ENCODE peak calls at places on chromosomes 11 and 22, in six cellular contexts. P is fibroblast of lung, J is AG10803, E is BJ, I is kidney epithelial cell, C is HCT116. K is an unnamed sample.

GRCh38 chr22:26953380-26953807 is 296.0 kb downstream of the MIAT start:
- DNase-seq in P (no peak), J (no peak), E (no peak), I (no peak), C (no peak), K (no peak)

GRCh38 chr11:32172771-32173170 is 81.9 kb downstream of the RCN1 start:
- DNase-seq in P (peak), J (peak), E (no peak), I (no peak), C (no peak), K (no peak)

GRCh38 chr11:123561046-123561781 is 93.2 kb downstream of the SCN3B start:
- DNase-seq in P (no peak), J (peak), E (no peak), I (no peak), C (no peak), K (no peak)

GRCh38 chr22:23258826-23259170 is 78.5 kb downstream of the BCR start:
- DNase-seq in P (no peak), J (no peak), E (no peak), I (no peak), C (no peak), K (no peak)

GRCh38 chr11:2796091-2796490 is 89.5 kb downstream of the CDKN1C start:
- DNase-seq in P (no peak), J (no peak), E (no peak), I (no peak), C (no peak), K (no peak)

GRCh38 chr11:111305403-111305802 is 7.1 kb downstream of the POU2AF3 start:
- DNase-seq in P (no peak), J (no peak), E (no peak), I (no peak), C (no peak), K (no peak)

GRCh38 chr11:46906596-46906995 is 11.8 kb downstream of the LRP4 start:
- DNase-seq in P (no peak), J (no peak), E (no peak), I (no peak), C (no peak), K (no peak)

GRCh38 chr11:33999393-33999792 is 52.1 kb upstream of the CAPRIN1 start:
- DNase-seq in P (no peak), J (no peak), E (no peak), I (no peak), C (no peak), K (no peak)

GRCh38 chr22:48318173-48318572 is 1509.5 kb downstream of the BRD1 start:
- DNase-seq in P (no peak), J (no peak), E (no peak), I (no peak), C (no peak), K (no peak)

GRCh38 chr11:94672636-94673035 is 95.5 kb upstream of the AMOTL1 start:
- DNase-seq in P (no peak), J (no peak), E (no peak), I (no peak), C (no peak), K (no peak)

GRCh38 chr22:45603631-45604030 is 68.0 kb upstream of the ATXN10 start:
- DNase-seq in P (no peak), J (no peak), E (no peak), I (no peak), C (no peak), K (no peak)

GRCh38 chr22:33909906-33910305 is 10.4 kb downstream of the LARGE1 start:
- DNase-seq in P (no peak), J (peak), E (no peak), I (no peak), C (no peak), K (no peak)

GRCh38 chr11:100830978-100831732 is 144.1 kb downstream of the ARHGAP42 start:
- DNase-seq in P (peak), J (peak), E (no peak), I (peak), C (no peak), K (no peak)

GRCh38 chr11:798093-798713 is at the start of gene SLC25A22:
- DNase-seq in P (peak), J (peak), E (no peak), I (no peak), C (no peak), K (no peak)

GRCh38 chr11:122747358-122747757 is 90.9 kb upstream of the CRTAM start:
- DNase-seq in P (peak), J (no peak), E (no peak), I (no peak), C (no peak), K (no peak)

GRCh38 chr11:665707-666281 is 28.7 kb downstream of the DRD4 start:
- DNase-seq in P (peak), J (peak), E (peak), I (no peak), C (no peak), K (peak)

GRCh38 chr22:46150615-46151423 is 493 bp downstream of the PPARA start:
- DNase-seq in P (no peak), J (no peak), E (no peak), I (no peak), C (no peak), K (no peak)

GRCh38 chr22:45882881-45883810 is 93.8 kb downstream of the WNT7B start:
- DNase-seq in P (no peak), J (no peak), E (no peak), I (no peak), C (no peak), K (no peak)

GRCh38 chr22:48703265-48703941 is 1124.3 kb downstream of the BRD1 start:
- DNase-seq in P (no peak), J (no peak), E (no peak), I (no peak), C (no peak), K (no peak)

GRCh38 chr11:66183581-66184048 is 84.8 kb upstream of the RAB1B start:
- DNase-seq in P (no peak), J (peak), E (no peak), I (no peak), C (no peak), K (no peak)

GRCh38 chr22:30210235-30210831 is 36.2 kb downstream of the LIF start:
- DNase-seq in P (peak), J (no peak), E (no peak), I (peak), C (peak), K (no peak)

GRCh38 chr22:42708393-42708792 is 12.3 kb downstream of the A4GALT start:
- DNase-seq in P (no peak), J (no peak), E (no peak), I (no peak), C (no peak), K (no peak)

GRCh38 chr11:57453543-57454177 is 6.7 kb upstream of the RTN4RL2 start:
- DNase-seq in P (no peak), J (no peak), E (no peak), I (no peak), C (no peak), K (no peak)

GRCh38 chr11:62560566-62561103 is 13.1 kb downstream of the EEF1G start:
- DNase-seq in P (peak), J (peak), E (peak), I (peak), C (peak), K (peak)

GRCh38 chr11:96055706-96056387 is 131.9 kb upstream of the MTMR2 start:
- DNase-seq in P (peak), J (peak), E (no peak), I (no peak), C (no peak), K (no peak)

GRCh38 chr11:116202922-116203321 is 569.9 kb downstream of the BUD13 start:
- DNase-seq in P (no peak), J (no peak), E (no peak), I (no peak), C (no peak), K (no peak)

GRCh38 chr11:20164152-20164551 is 3.9 kb upstream of the DBX1 start:
- DNase-seq in P (no peak), J (no peak), E (no peak), I (no peak), C (no peak), K (no peak)

GRCh38 chr22:23137905-23138520 is 3.8 kb downstream of the RSPH14 start:
- DNase-seq in P (no peak), J (no peak), E (no peak), I (no peak), C (no peak), K (no peak)

GRCh38 chr11:117597083-117597482 is 199.9 kb downstream of the DSCAML1 start:
- DNase-seq in P (peak), J (peak), E (no peak), I (no peak), C (peak), K (no peak)

GRCh38 chr22:48856308-48856615 is 971.4 kb downstream of the BRD1 start:
- DNase-seq in P (no peak), J (no peak), E (no peak), I (no peak), C (no peak), K (no peak)

GRCh38 chr22:39236321-39237275 is 8.2 kb downstream of the PDGFB start:
- DNase-seq in P (no peak), J (no peak), E (no peak), I (no peak), C (no peak), K (no peak)

GRCh38 chr11:848380-848931 is 5.8 kb downstream of the TSPAN4 start:
- DNase-seq in P (no peak), J (no peak), E (no peak), I (no peak), C (no peak), K (no peak)

GRCh38 chr11:133078591-133079179 is 453.6 kb downstream of the OPCML start:
- DNase-seq in P (peak), J (peak), E (no peak), I (no peak), C (no peak), K (no peak)

GRCh38 chr22:48576333-48577013 is 1251.2 kb downstream of the BRD1 start:
- DNase-seq in P (no peak), J (peak), E (no peak), I (no peak), C (no peak), K (no peak)

GRCh38 chr11:70628881-70629844 is 230.8 kb downstream of the CTTN start:
- DNase-seq in P (no peak), J (no peak), E (no peak), I (no peak), C (no peak), K (no peak)

GRCh38 chr22:30887861-30888260 is 80.7 kb downstream of the MORC2 start:
- DNase-seq in P (no peak), J (no peak), E (no peak), I (no peak), C (no peak), K (no peak)

GRCh38 chr11:2131371-2132228 is 7.6 kb downstream of the IGF2 start:
- DNase-seq in P (no peak), J (no peak), E (no peak), I (no peak), C (no peak), K (no peak)

GRCh38 chr11:126732981-126733380 is 267.6 kb downstream of the KIRREL3 start:
- DNase-seq in P (no peak), J (no peak), E (no peak), I (no peak), C (no peak), K (no peak)

GRCh38 chr11:45110562-45110961 is 35.9 kb upstream of the PRDM11 start:
- DNase-seq in P (peak), J (peak), E (no peak), I (no peak), C (peak), K (peak)

GRCh38 chr11:45109400-45109799 is 37.0 kb upstream of the PRDM11 start:
- DNase-seq in P (no peak), J (no peak), E (no peak), I (no peak), C (no peak), K (no peak)

GRCh38 chr11:45108070-45109064 is 38.1 kb upstream of the PRDM11 start:
- DNase-seq in P (no peak), J (no peak), E (no peak), I (no peak), C (no peak), K (no peak)

DNA sequence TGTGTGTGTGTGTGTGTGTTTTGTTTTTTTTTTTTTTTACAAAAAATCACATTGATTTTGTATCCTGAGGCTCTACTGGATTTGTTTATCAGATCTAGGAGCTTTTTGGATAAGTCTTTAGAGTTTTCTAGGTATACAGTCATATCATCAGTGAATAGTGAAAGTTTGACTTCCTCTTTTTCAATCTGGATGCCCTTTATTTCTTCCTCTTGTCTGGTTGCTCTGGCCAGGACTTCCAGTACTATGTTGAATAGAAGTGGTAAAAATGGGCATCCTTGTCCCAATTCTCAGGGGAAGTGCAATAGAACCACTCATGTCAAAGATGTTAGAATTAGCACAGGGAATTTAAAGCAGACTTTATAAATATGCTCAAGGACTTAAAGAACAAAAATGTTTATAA is 32.6 kb upstream of the PRDM11 start:
- DNase-seq in P (no peak), J (no peak), E (no peak), I (no peak), C (no peak), K (no peak)
- TF ChIP-seq CTCF in P (no peak), J (no peak), E (no peak), I (no peak), C (no peak), K (no peak)

DNA sequence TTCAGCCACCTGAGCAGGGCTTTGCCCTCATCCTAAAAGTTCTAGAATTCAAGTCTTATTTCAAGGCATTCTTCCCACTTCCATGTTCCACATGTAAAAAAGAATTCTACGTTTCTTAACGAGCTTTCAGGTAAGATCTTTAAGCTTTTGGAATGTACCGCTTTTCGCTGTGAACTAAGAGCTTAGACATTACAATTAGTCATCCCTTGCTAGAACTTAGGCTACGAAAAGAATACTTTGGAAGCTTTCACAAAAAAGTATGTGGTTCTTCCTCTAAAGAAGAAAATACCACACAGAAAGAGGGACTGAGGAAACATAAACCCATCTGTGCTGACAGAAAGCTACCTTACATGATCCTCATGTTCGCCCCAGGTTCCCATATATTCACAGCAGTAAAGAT is 1.9 kb downstream of the NUMA1 start:
- DNase-seq in P (no peak), J (peak), E (no peak), I (no peak), C (no peak), K (no peak)
- H3K4me3 ChIP-seq in P (no peak), J (no peak), E (no peak), I (peak), C (peak), K (no peak)

GRCh38 chr22:37126882-37127281 is 17.4 kb upstream of the TMPRSS6 start:
- DNase-seq in P (no peak), J (no peak), E (no peak), I (no peak), C (no peak), K (no peak)
- TF ChIP-seq CTCF in P (peak), J (peak), E (peak), I (peak), C (peak), K (peak)

DNA sequence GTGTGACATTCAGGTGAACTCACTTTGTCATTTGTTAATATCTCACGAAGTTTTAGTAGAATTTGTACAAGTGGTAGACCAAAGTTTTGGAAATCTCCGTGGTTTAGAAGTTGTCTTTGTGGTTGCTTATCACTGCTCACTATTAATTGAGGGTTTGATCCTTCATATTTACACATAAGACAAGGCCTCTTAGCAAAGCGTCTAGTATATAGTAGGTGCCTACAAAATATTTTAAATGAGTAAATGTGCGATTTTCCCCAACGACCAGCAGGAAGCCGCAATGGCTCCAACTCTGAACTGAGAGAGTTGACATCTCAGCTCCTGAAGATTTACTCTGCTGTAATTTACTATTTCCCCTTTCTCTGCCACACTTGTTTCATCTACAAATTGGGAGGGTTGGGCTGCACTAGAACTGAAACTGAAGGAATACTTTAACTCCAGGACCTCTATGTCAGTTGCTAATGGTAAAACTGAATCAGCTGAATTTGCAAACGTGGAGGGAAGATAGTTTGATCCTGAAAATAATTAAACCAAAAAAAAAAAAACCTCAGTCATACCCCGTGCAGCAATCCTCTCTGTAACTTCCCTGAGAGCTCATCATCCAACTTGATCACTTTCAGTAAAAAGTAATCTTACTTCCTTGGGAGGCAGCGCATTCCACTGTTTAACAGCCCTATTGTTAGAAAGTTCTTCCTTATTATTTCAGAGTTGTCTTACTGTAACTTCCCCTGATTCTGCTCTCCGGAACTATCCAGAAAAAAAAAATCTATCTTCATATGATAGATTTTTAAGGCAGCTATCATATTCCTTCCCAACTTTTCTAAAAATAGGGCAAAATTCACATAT is 1.3 kb upstream of the SBF2 start:
- DNase-seq in P (no peak), J (peak), E (no peak), I (no peak), C (no peak), K (no peak)
- H3K4me3 ChIP-seq in P (peak), J (peak), E (peak), I (no peak), C (peak), K (peak)

DNA sequence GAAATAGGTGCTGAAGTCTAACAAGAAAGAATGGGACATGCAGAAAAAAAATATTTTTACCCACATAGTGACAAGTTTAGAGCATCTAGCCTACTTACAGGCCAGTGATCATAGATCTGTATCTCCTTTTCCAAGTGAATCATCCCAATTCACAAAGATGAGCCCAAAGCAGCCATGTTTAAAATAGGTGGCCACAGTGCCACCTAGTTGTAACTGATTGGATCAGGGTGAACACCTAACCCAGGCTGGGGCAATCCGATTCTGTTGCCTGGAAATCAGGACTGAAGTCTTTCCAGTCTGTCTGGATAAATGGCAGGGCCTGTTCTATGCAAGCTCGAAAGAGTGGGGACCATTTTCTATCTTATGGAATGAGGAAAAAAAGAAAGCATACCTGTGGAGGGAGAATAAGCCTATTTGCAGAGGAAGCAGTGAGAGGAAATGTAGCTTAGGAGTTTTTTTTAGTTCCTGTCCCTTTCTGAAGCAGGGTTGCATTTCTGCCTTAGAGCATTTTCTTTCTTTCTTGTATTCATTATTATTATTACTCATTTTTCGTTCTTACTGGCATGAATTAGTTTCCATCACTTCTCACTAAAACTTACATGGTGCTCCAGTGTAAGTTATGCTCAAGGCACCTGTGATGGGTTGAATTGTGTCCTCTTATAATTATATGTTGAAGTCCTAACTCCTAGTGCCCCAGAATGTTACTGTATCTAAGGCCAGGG is 113.2 kb upstream of the RAG2 start:
- DNase-seq in P (no peak), J (no peak), E (no peak), I (no peak), C (no peak), K (no peak)
- TF ChIP-seq CTCF in P (no peak), J (no peak), E (no peak), I (peak), C (no peak), K (no peak)

GRCh38 chr11:86116996-86117705 is 48.3 kb upstream of the PICALM start:
- DNase-seq in P (no peak), J (peak), E (no peak), I (no peak), C (no peak), K (no peak)
- H3K4me3 ChIP-seq in P (no peak), J (no peak), E (no peak), I (no peak), C (no peak), K (no peak)

K was measured in AG09309.